ENCODE peak calls at places on chromosomes 3 and 15, in six cellular contexts. One of them, this sample, is unnamed.

GRCh38 chr3:69439683-69440270 is 53.9 kb upstream of the FRMD4B start:
- DNase-seq in lower leg skin: no peak
- DNase-seq in HCT116: peak
- DNase-seq in IMR-90: peak
- DNase-seq in breast epithelium: no peak
- DNase-seq in tibial nerve: peak
- DNase-seq in this sample: no peak

GRCh38 chr3:15339786-15340215 is 7.4 kb upstream of the SH3BP5 start:
- DNase-seq in lower leg skin: no peak
- DNase-seq in HCT116: no peak
- DNase-seq in IMR-90: peak
- DNase-seq in breast epithelium: no peak
- DNase-seq in tibial nerve: no peak
- DNase-seq in this sample: no peak

GRCh38 chr3:185825639-185826481 is 1.0 kb upstream of the IGF2BP2 start:
- DNase-seq in lower leg skin: no peak
- DNase-seq in HCT116: no peak
- DNase-seq in IMR-90: peak
- DNase-seq in breast epithelium: no peak
- DNase-seq in tibial nerve: no peak
- DNase-seq in this sample: peak

GRCh38 chr15:90718232-90718631 is 1.1 kb downstream of the BLM start:
- DNase-seq in lower leg skin: no peak
- DNase-seq in HCT116: no peak
- DNase-seq in IMR-90: no peak
- DNase-seq in breast epithelium: no peak
- DNase-seq in tibial nerve: no peak
- DNase-seq in this sample: no peak

GRCh38 chr3:19425825-19426224 is 277.5 kb downstream of the KCNH8 start:
- DNase-seq in lower leg skin: no peak
- DNase-seq in HCT116: no peak
- DNase-seq in IMR-90: no peak
- DNase-seq in breast epithelium: no peak
- DNase-seq in tibial nerve: no peak
- DNase-seq in this sample: no peak

GRCh38 chr3:38616111-38616510 is 33.4 kb downstream of the SCN5A start:
- DNase-seq in lower leg skin: no peak
- DNase-seq in HCT116: no peak
- DNase-seq in IMR-90: no peak
- DNase-seq in breast epithelium: no peak
- DNase-seq in tibial nerve: no peak
- DNase-seq in this sample: no peak

GRCh38 chr15:70214266-70214665 is 116.5 kb upstream of the TLE3 start:
- DNase-seq in lower leg skin: peak
- DNase-seq in HCT116: no peak
- DNase-seq in IMR-90: no peak
- DNase-seq in breast epithelium: no peak
- DNase-seq in tibial nerve: no peak
- DNase-seq in this sample: no peak

GRCh38 chr3:157354722-157355121 is 81.9 kb upstream of the PTX3 start:
- DNase-seq in lower leg skin: no peak
- DNase-seq in HCT116: peak
- DNase-seq in IMR-90: peak
- DNase-seq in breast epithelium: no peak
- DNase-seq in tibial nerve: no peak
- DNase-seq in this sample: no peak

GRCh38 chr3:60730371-60730770 is 520.9 kb downstream of the FHIT start:
- DNase-seq in lower leg skin: no peak
- DNase-seq in HCT116: no peak
- DNase-seq in IMR-90: no peak
- DNase-seq in breast epithelium: no peak
- DNase-seq in tibial nerve: no peak
- DNase-seq in this sample: no peak

GRCh38 chr15:40249477-40250303 is 10.8 kb downstream of the PAK6 start:
- DNase-seq in lower leg skin: peak
- DNase-seq in HCT116: no peak
- DNase-seq in IMR-90: peak
- DNase-seq in breast epithelium: peak
- DNase-seq in tibial nerve: no peak
- DNase-seq in this sample: peak

GRCh38 chr3:35537265-35537664 is 102.1 kb upstream of the ARPP21 start:
- DNase-seq in lower leg skin: no peak
- DNase-seq in HCT116: no peak
- DNase-seq in IMR-90: no peak
- DNase-seq in breast epithelium: no peak
- DNase-seq in tibial nerve: no peak
- DNase-seq in this sample: no peak

GRCh38 chr3:72310028-72310987 is 525.4 kb upstream of the PROK2 start:
- DNase-seq in lower leg skin: no peak
- DNase-seq in HCT116: no peak
- DNase-seq in IMR-90: peak
- DNase-seq in breast epithelium: no peak
- DNase-seq in tibial nerve: no peak
- DNase-seq in this sample: peak

GRCh38 chr3:11422291-11422690 is 150.1 kb downstream of the ATG7 start:
- DNase-seq in lower leg skin: no peak
- DNase-seq in HCT116: no peak
- DNase-seq in IMR-90: no peak
- DNase-seq in breast epithelium: no peak
- DNase-seq in tibial nerve: no peak
- DNase-seq in this sample: no peak

GRCh38 chr15:69118089-69118488 is 42.3 kb upstream of the GLCE start:
- DNase-seq in lower leg skin: no peak
- DNase-seq in HCT116: no peak
- DNase-seq in IMR-90: no peak
- DNase-seq in breast epithelium: peak
- DNase-seq in tibial nerve: no peak
- DNase-seq in this sample: no peak

GRCh38 chr3:186901135-186901734 is 29.1 kb upstream of the ST6GAL1 start:
- DNase-seq in lower leg skin: no peak
- DNase-seq in HCT116: peak
- DNase-seq in IMR-90: no peak
- DNase-seq in breast epithelium: no peak
- DNase-seq in tibial nerve: no peak
- DNase-seq in this sample: no peak

DNA sequence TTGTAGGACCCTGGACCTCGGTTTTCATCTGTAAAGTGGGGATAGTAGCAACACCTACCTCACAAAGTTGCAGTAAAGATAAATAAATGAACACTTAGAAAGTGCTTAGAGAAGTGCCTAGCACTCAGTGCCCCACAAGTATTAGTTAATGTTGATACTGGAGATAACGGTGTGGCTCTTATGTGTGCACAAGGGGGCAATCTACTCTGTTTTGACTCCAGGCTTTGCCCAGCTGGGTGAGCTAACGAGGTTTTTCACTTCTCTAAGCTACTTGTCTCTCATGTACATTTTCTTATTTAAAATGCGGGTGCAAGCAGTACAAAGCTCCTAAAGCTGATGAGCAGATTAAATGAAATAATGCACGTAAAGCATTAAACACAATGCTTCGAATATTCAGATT is 193.5 kb upstream of the ICE2 start:
- DNase-seq in lower leg skin: no peak
- DNase-seq in HCT116: no peak
- DNase-seq in IMR-90: no peak
- DNase-seq in breast epithelium: no peak
- DNase-seq in tibial nerve: no peak
- DNase-seq in this sample: no peak
- TF ChIP-seq CTCF in lower leg skin: no peak
- TF ChIP-seq CTCF in HCT116: peak
- TF ChIP-seq CTCF in IMR-90: no peak
- TF ChIP-seq CTCF in breast epithelium: no peak
- TF ChIP-seq CTCF in tibial nerve: no peak
- TF ChIP-seq CTCF in this sample: no peak

GRCh38 chr3:40336101-40336500 is 26.6 kb downstream of the EIF1B start:
- DNase-seq in lower leg skin: no peak
- DNase-seq in HCT116: no peak
- DNase-seq in IMR-90: no peak
- DNase-seq in breast epithelium: no peak
- DNase-seq in tibial nerve: no peak
- DNase-seq in this sample: no peak

GRCh38 chr3:40332684-40333083 is 23.2 kb downstream of the EIF1B start:
- DNase-seq in lower leg skin: no peak
- DNase-seq in HCT116: no peak
- DNase-seq in IMR-90: no peak
- DNase-seq in breast epithelium: no peak
- DNase-seq in tibial nerve: no peak
- DNase-seq in this sample: no peak

GRCh38 chr3:40336511-40337135 is 27.1 kb downstream of the EIF1B start:
- DNase-seq in lower leg skin: no peak
- DNase-seq in HCT116: no peak
- DNase-seq in IMR-90: no peak
- DNase-seq in breast epithelium: no peak
- DNase-seq in tibial nerve: no peak
- DNase-seq in this sample: no peak

GRCh38 chr3:40333852-40334251 is 24.3 kb downstream of the EIF1B start:
- DNase-seq in lower leg skin: no peak
- DNase-seq in HCT116: no peak
- DNase-seq in IMR-90: no peak
- DNase-seq in breast epithelium: no peak
- DNase-seq in tibial nerve: no peak
- DNase-seq in this sample: no peak

DNA sequence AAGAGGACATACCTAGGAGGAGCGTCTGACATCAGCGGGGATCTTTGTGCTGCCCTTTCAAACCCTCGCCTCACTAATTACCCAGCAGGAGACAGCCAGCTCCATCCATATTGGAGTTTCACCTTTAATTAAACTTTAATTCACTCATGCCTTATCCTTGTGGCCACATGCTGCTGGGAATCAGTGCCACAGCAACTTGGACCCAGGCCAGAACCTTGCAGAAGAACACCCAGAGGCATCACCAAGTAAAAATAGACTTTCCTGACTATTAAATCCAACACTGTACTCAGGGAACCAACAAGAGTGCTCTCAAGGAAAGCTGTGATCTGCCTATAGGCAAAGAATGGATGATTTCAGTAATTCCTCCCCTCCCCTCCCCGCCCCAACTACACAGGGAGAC is 23.9 kb downstream of the EIF1B start:
- DNase-seq in lower leg skin: no peak
- DNase-seq in HCT116: no peak
- DNase-seq in IMR-90: no peak
- DNase-seq in breast epithelium: peak
- DNase-seq in tibial nerve: no peak
- DNase-seq in this sample: no peak
- TF ChIP-seq POLR2A in lower leg skin: no peak
- TF ChIP-seq POLR2A in HCT116: no peak
- TF ChIP-seq POLR2A in IMR-90: no peak
- TF ChIP-seq POLR2A in breast epithelium: no peak
- TF ChIP-seq POLR2A in tibial nerve: no peak
- TF ChIP-seq POLR2A in this sample: no peak

DNA sequence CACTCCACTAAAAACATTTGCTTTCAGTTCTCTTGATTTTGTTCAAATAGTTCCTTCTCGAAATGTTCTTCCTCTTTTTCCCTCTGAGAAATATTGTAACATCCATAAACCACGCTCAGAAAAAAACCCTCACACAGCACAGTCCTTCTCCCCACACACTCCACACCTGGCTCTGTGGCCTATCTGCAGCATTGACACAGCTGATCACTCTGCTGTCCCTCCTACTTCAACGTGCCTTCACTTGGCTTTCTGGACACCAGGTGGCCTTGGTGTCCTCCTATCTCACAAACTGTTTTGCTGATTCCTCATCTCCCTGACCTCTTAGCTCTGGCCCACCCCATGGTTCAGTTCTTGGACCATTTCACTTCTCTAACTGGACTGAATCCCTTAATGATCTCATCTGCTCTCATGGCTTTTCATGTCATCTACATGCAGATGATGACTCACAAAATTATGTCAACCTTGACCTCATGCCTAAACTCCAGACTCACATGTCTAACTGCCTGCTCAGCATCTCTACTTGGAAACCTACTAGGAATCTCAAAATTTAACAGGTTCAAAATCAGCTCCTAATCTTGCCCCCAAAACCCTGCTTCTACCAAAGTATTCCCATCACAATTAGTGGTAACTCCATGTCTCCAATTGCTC is 93.3 kb downstream of the TRIM42 start:
- DNase-seq in lower leg skin: no peak
- DNase-seq in HCT116: no peak
- DNase-seq in IMR-90: no peak
- DNase-seq in breast epithelium: no peak
- DNase-seq in tibial nerve: no peak
- DNase-seq in this sample: no peak
- TF ChIP-seq CTCF in lower leg skin: no peak
- TF ChIP-seq CTCF in HCT116: no peak
- TF ChIP-seq CTCF in IMR-90: no peak
- TF ChIP-seq CTCF in breast epithelium: no peak
- TF ChIP-seq CTCF in tibial nerve: no peak
- TF ChIP-seq CTCF in this sample: no peak

GRCh38 chr3:127820871-127821853 is 1.2 kb downstream of the MGLL start:
- DNase-seq in lower leg skin: peak
- DNase-seq in HCT116: no peak
- DNase-seq in IMR-90: peak
- DNase-seq in breast epithelium: no peak
- DNase-seq in tibial nerve: peak
- DNase-seq in this sample: peak

GRCh38 chr3:127824151-127824825 is 2.0 kb upstream of the MGLL start:
- DNase-seq in lower leg skin: peak
- DNase-seq in HCT116: no peak
- DNase-seq in IMR-90: no peak
- DNase-seq in breast epithelium: no peak
- DNase-seq in tibial nerve: no peak
- DNase-seq in this sample: no peak

GRCh38 chr3:127822166-127822835 is at the start of gene MGLL:
- DNase-seq in lower leg skin: peak
- DNase-seq in HCT116: no peak
- DNase-seq in IMR-90: peak
- DNase-seq in breast epithelium: no peak
- DNase-seq in tibial nerve: no peak
- DNase-seq in this sample: no peak

GRCh38 chr3:127823590-127823857 is 1.2 kb upstream of the MGLL start:
- DNase-seq in lower leg skin: no peak
- DNase-seq in HCT116: no peak
- DNase-seq in IMR-90: no peak
- DNase-seq in breast epithelium: no peak
- DNase-seq in tibial nerve: no peak
- DNase-seq in this sample: no peak

DNA sequence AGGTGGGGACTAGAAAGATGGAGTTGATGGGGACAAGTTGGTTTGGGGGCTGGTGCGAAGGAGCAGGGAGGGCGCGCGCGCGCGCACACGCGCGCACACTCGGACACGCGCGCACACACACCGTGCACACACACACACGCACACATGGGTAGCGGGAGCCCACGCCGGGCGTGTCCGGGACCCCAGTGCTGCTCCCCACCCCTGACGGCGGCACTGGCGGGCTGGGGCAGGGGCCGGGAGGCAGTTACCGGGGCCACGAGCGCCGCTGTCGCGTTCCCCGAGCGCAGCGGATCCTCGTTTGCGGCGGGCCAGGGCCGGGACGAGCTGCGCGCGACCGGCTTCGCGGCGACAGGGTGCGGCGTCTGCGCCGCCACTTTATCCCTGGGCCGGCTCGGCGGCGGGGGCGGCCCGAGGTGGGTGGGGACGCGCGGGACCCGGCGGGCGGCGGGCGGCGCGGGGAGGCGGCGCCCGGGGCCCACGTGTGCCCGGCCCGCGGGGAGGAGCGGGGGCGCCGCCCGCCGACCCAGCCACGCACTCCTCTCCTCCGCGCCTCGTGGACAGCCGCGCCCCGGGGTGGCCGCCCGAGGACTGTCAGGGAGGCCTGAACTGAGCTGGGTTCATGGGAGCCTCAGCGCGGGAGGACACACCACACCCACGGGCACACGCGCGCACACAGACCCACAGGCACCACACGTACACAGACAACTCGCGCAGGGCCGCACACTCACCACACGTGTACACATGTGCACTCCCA is 698 bp upstream of the MGLL start:
- DNase-seq in lower leg skin: peak
- DNase-seq in HCT116: no peak
- DNase-seq in IMR-90: peak
- DNase-seq in breast epithelium: no peak
- DNase-seq in tibial nerve: peak
- DNase-seq in this sample: no peak
- TF ChIP-seq POLR2A in lower leg skin: no peak
- TF ChIP-seq POLR2A in HCT116: no peak
- TF ChIP-seq POLR2A in IMR-90: no peak
- TF ChIP-seq POLR2A in breast epithelium: no peak
- TF ChIP-seq POLR2A in tibial nerve: peak
- TF ChIP-seq POLR2A in this sample: peak

This sample was measured in Peyer's patch.